ENCODE peak calls at places on chromosomes 1 and 21, in four cellular contexts. E is H1, K is HCT116, L is K562. S is an unnamed sample.
A peak's percentile ranks its signal among the peaks of the same experiment; 100 is the strongest.

GRCh38 chr1:109769335-109770078 is 5.8 kb upstream of the EPS8L3 start:
- DNase-seq in E (no peak), K (no peak), L (no peak), S (no peak)

GRCh38 chr1:91398291-91398690 is 6.3 kb downstream of the HFM1 start:
- DNase-seq in E (no peak), K (no peak), L (no peak), S (no peak)

GRCh38 chr1:156444407-156445001 is 56.1 kb downstream of the MEF2D start:
- DNase-seq in E (no peak), K (peak; percentile 48), L (peak; percentile 73), S (no peak)

GRCh38 chr1:58739851-58740466 is 40.1 kb upstream of the MYSM1 start:
- DNase-seq in E (no peak), K (peak; percentile 39), L (peak; percentile 69), S (peak; percentile 17)

GRCh38 chr1:154840557-154841176 is 29.4 kb downstream of the KCNN3 start:
- DNase-seq in E (no peak), K (no peak), L (no peak), S (no peak)

GRCh38 chr1:240701412-240701811 is 89.5 kb upstream of the GREM2 start:
- DNase-seq in E (no peak), K (no peak), L (no peak), S (no peak)

GRCh38 chr1:157170677-157171515 is 32.7 kb upstream of the ETV3 start:
- DNase-seq in E (no peak), K (peak; percentile 64), L (peak; percentile 71), S (peak; percentile 74)

GRCh38 chr1:78843111-78843908 is 163.2 kb downstream of the ADGRL4 start:
- DNase-seq in E (no peak), K (no peak), L (no peak), S (no peak)

GRCh38 chr1:236480758-236481436 is 42.9 kb upstream of the LGALS8 start:
- DNase-seq in E (no peak), K (no peak), L (peak; percentile 66), S (no peak)

GRCh38 chr21:25039461-25040380 is 567.6 kb downstream of the MRPL39 start:
- DNase-seq in E (no peak), K (no peak), L (peak; percentile 1), S (no peak)

GRCh38 chr1:207362962-207363858 is 41.7 kb downstream of the CD55 start:
- DNase-seq in E (no peak), K (no peak), L (peak; percentile 77), S (no peak)

GRCh38 chr1:157798211-157798610 is 21.3 kb upstream of the FCRL2 start:
- DNase-seq in E (no peak), K (no peak), L (no peak), S (no peak)

GRCh38 chr1:48405940-48406339 is 66.1 kb downstream of the SPATA6 start:
- DNase-seq in E (no peak), K (no peak), L (no peak), S (no peak)

GRCh38 chr1:4095466-4095865 is 195.4 kb upstream of the C1orf174 start:
- DNase-seq in E (no peak), K (no peak), L (no peak), S (no peak)

GRCh38 chr1:208888376-208888775 is 644.2 kb upstream of the PLXNA2 start:
- DNase-seq in E (no peak), K (no peak), L (no peak), S (no peak)

GRCh38 chr1:115782571-115783281 is 14.2 kb upstream of the CASQ2 start:
- DNase-seq in E (no peak), K (peak; percentile 51), L (no peak), S (peak; percentile 43)

GRCh38 chr1:115781830-115782229 is 13.3 kb upstream of the CASQ2 start:
- DNase-seq in E (no peak), K (no peak), L (no peak), S (no peak)

GRCh38 chr1:115783311-115783710 is 14.8 kb upstream of the CASQ2 start:
- DNase-seq in E (no peak), K (no peak), L (no peak), S (no peak)

DNA sequence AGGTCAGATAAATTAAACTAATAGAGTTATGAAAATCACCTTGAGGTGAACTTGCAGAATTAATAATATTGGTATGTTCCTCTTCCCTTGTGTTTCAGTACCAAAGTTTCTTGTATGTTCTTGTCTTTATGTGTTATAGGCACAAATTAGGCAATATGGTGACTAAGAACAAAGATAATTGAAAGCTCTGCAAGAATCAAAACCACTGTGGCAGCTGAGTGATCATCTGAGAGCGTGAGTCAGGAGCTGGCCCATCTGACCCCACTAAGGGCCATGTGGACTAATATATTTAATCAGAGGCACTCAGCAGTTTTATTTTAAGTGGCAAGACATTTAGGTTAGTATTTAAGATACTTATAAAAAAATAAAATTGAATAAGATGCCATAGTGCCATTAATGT is 12.8 kb upstream of the CASQ2 start:
- DNase-seq in E (no peak), K (no peak), L (no peak), S (no peak)
- TF ChIP-seq JUND in E (no peak), K (no peak), L (no peak), S (no peak)

GRCh38 chr1:211511030-211511429 is 19.1 kb upstream of the RD3 start:
- DNase-seq in E (no peak), K (no peak), L (no peak), S (no peak)

GRCh38 chr1:211507365-211507764 is 15.4 kb upstream of the RD3 start:
- DNase-seq in E (no peak), K (no peak), L (no peak), S (no peak)

GRCh38 chr1:211515090-211516023 is 23.4 kb upstream of the RD3 start:
- DNase-seq in E (no peak), K (peak; percentile 93), L (peak; percentile 93), S (peak; percentile 83)

GRCh38 chr1:211514030-211514754 is 22.2 kb upstream of the RD3 start:
- DNase-seq in E (peak; percentile 74), K (peak; percentile 71), L (peak; percentile 96), S (peak; percentile 95)

DNA sequence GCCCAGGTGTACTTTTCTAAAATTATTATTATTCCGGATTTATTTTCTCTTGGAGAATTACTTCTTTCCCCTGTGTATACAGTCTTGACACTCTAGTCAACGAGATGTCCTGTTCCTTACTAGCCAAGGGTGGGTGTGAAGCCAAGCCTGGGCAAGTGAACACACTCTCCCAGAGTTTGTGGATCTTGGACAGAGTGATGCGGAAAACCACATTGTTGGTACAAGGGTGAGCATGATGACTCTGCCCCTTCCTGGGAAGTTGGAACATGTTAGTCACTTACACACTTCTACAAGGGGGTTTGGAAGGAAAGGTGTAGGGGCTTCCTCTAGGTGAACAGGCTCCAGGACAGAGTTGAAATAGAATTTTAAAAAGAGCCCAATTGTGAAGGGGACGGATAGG is 20.0 kb upstream of the RD3 start:
- DNase-seq in E (no peak), K (no peak), L (no peak), S (no peak)
- TF ChIP-seq JUND in E (no peak), K (no peak), L (no peak), S (no peak)

GRCh38 chr1:231190456-231190855 is 28.6 kb downstream of the TRIM67 start:
- DNase-seq in E (no peak), K (no peak), L (no peak), S (no peak)

GRCh38 chr1:231188768-231189167 is 26.9 kb downstream of the TRIM67 start:
- DNase-seq in E (no peak), K (no peak), L (no peak), S (no peak)

GRCh38 chr1:231187556-231187955 is 25.7 kb downstream of the TRIM67 start:
- DNase-seq in E (no peak), K (no peak), L (no peak), S (no peak)

GRCh38 chr1:231188072-231188471 is 26.2 kb downstream of the TRIM67 start:
- DNase-seq in E (no peak), K (no peak), L (no peak), S (no peak)

DNA sequence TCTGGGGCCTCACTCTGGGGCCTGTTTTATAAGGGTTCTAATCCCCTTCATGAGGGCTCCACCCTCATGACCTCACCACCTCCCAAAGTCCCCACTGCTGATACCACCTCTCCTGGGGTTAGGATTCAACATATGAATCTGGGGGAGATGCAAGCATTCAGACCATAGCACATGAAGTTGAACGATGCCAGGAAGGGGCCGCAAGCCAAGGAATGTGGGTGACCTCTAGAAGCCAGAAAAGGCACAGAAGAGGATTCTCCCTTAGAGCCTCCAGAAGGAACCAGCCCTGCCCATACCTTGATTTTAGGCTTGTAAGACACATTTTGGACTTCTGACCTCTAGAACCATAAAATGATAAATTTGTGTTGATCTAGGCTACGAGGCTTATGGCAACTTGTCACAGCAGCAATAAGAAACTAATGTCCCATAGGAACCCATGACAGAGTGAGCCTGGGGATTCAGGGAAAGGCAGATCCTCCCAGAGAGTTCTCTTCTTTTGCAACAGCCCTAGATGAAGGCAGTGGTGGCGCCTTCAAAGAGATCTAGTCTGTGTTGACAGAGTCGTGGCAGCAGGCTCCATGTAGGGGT is 27.9 kb downstream of the TRIM67 start:
- DNase-seq in E (no peak), K (no peak), L (no peak), S (no peak)
- TF ChIP-seq JUND in E (no peak), K (no peak), L (no peak), S (no peak)

DNA sequence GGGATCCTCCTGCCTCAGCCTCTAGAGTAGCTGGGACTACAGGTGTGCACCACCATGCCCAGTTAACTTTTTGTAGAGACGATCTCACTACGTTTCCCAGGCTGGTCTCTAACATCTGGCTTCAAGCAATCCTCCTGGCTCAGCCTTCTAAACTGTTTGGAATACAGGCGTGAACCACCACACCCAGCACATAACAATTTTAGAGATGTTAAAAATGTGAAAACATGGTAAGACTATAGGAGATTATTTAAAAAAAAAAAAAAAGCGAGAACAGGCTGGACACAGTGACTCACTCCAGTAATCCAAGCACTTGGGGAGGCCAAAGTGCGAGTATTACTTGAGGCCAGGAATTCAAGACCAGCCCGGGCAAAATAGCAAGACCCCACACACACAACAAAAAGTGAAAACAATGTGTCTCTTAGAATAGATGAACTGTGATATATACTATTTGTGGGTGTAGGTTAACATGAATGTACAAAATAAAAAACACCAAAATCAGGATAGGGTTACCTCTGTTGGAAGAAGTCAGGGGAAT is 19.6 kb downstream of the CCDC18 start:
- DNase-seq in E (no peak), K (no peak), L (no peak), S (no peak)
- TF ChIP-seq JUND in E (no peak), K (no peak), L (no peak), S (no peak)

DNA sequence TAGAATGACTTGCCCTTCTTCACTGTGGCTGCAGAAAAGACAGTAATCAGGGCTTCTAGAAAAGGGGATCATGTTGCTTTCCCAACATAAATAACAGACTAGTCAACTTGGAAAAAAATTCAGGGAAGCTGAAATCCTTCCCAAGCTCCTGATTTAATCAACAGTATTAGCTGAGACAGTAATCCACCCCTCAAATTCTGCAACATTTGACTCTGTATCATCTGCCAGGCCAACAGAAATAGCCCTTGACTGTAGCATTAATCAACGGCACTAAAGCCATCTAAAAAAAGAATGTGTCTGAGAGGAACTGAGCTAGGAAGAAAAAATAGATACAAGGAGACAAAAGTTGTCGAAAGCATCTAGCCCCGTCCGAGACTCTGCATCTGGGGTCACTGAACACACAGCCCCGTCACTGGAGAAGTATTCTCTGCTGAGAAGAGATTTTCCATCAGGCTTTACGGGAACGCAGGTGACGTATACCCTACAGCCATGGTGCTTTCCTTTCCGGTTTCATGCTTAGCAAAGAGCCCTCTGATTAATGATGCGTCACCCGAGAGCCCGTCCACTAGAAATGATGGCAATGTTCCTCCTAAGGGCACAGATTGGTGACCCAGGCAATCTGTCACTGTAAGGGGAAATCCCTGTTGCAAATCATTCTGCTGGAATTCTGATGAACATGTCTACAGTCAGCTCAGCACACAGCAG is 42.1 kb upstream of the TP53BP2 start:
- DNase-seq in E (no peak), K (peak; percentile 24), L (no peak), S (no peak)
- TF ChIP-seq JUND in E (no peak), K (no peak), L (no peak), S (no peak)

S was measured in T47D.